ENCODE peak calls at places on chromosomes 13 and 19, in four cellular contexts. One of them, this sample, is unnamed.
A peak's percentile ranks its signal among the peaks of the same experiment; 100 is the strongest.

GRCh38 chr19:28324275-28325060 is 888.5 kb downstream of the UQCRFS1 start:
- DNase-seq in K562: no peak
- DNase-seq in GM12878: no peak
- DNase-seq in HepG2: no peak
- DNase-seq in this sample: no peak

GRCh38 chr13:30388401-30389283 is 33.7 kb upstream of the UBE2L5 start:
- DNase-seq in K562: no peak
- DNase-seq in HepG2: no peak
- DNase-seq in GM12878: no peak
- DNase-seq in this sample: no peak

GRCh38 chr13:74005320-74006154 is 128.7 kb downstream of the KLF12 start:
- DNase-seq in K562: no peak
- DNase-seq in GM12878: no peak
- DNase-seq in HepG2: no peak
- DNase-seq in this sample: no peak

GRCh38 chr19:19900124-19900523 is 622 bp upstream of the ZNF93 start:
- DNase-seq in HepG2: no peak
- DNase-seq in K562: peak; percentile 64
- DNase-seq in GM12878: no peak
- DNase-seq in this sample: no peak

GRCh38 chr13:108342369-108343289 is 73.1 kb downstream of the TNFSF13B start:
- DNase-seq in HepG2: peak; percentile 15
- DNase-seq in GM12878: peak; percentile 3
- DNase-seq in K562: peak; percentile 43
- DNase-seq in this sample: no peak

GRCh38 chr13:30020726-30021312 is 170.4 kb upstream of the UBL3 start:
- DNase-seq in GM12878: no peak
- DNase-seq in K562: no peak
- DNase-seq in HepG2: no peak
- DNase-seq in this sample: no peak

GRCh38 chr19:39671739-39672363 is 16.1 kb downstream of the LGALS16 start:
- DNase-seq in HepG2: peak; percentile 60
- DNase-seq in K562: peak; percentile 58
- DNase-seq in GM12878: no peak
- DNase-seq in this sample: peak; percentile 50

GRCh38 chr19:4108767-4109625 is 14.9 kb downstream of the MAP2K2 start:
- DNase-seq in GM12878: peak; percentile 79
- DNase-seq in K562: no peak
- DNase-seq in HepG2: no peak
- DNase-seq in this sample: no peak

GRCh38 chr13:55361141-55361540 is 1779.6 kb upstream of the PRR20A start:
- DNase-seq in GM12878: no peak
- DNase-seq in K562: no peak
- DNase-seq in HepG2: no peak
- DNase-seq in this sample: no peak

GRCh38 chr19:15779756-15780476 is 7.5 kb upstream of the OR10H5 start:
- DNase-seq in K562: no peak
- DNase-seq in GM12878: no peak
- DNase-seq in HepG2: peak; percentile 45
- DNase-seq in this sample: no peak

GRCh38 chr13:77918391-77919261 is at the start of gene EDNRB:
- DNase-seq in K562: no peak
- DNase-seq in GM12878: no peak
- DNase-seq in HepG2: no peak
- DNase-seq in this sample: peak; percentile 29

GRCh38 chr19:42270346-42271044 is 1.4 kb downstream of the CIC start:
- DNase-seq in GM12878: no peak
- DNase-seq in HepG2: no peak
- DNase-seq in K562: peak; percentile 62
- DNase-seq in this sample: no peak

GRCh38 chr19:56689198-56689597 is 17.6 kb upstream of the ZNF835 start:
- DNase-seq in HepG2: no peak
- DNase-seq in GM12878: no peak
- DNase-seq in K562: no peak
- DNase-seq in this sample: no peak

GRCh38 chr13:26839682-26840081 is 79.1 kb upstream of the GPR12 start:
- DNase-seq in HepG2: no peak
- DNase-seq in GM12878: no peak
- DNase-seq in K562: no peak
- DNase-seq in this sample: no peak

GRCh38 chr13:18993884-18994660 is 187.6 kb downstream of the TUBA3C start:
- DNase-seq in GM12878: no peak
- DNase-seq in HepG2: no peak
- DNase-seq in K562: no peak
- DNase-seq in this sample: no peak

GRCh38 chr13:77306458-77306857 is 20.4 kb downstream of the MYCBP2 start:
- DNase-seq in GM12878: no peak
- DNase-seq in K562: no peak
- DNase-seq in HepG2: no peak
- DNase-seq in this sample: no peak

GRCh38 chr19:13165091-13165997 is 15.1 kb downstream of the IER2 start:
- DNase-seq in K562: peak; percentile 28
- DNase-seq in HepG2: no peak
- DNase-seq in GM12878: no peak
- DNase-seq in this sample: no peak

GRCh38 chr19:18063463-18063862 is 23.3 kb downstream of the IL12RB1 start:
- DNase-seq in GM12878: no peak
- DNase-seq in K562: peak; percentile 65
- DNase-seq in HepG2: peak; percentile 50
- DNase-seq in this sample: peak; percentile 71

GRCh38 chr13:41960195-41960699 is 662 bp downstream of the VWA8 start:
- DNase-seq in GM12878: no peak
- DNase-seq in HepG2: peak; percentile 46
- DNase-seq in K562: peak; percentile 40
- DNase-seq in this sample: no peak

GRCh38 chr13:84821261-84821660 is 939.0 kb upstream of the SLITRK1 start:
- DNase-seq in K562: no peak
- DNase-seq in GM12878: no peak
- DNase-seq in HepG2: no peak
- DNase-seq in this sample: no peak

GRCh38 chr13:50928609-50929274 is 19.2 kb downstream of the RNASEH2B start:
- DNase-seq in GM12878: no peak
- DNase-seq in HepG2: no peak
- DNase-seq in K562: no peak
- DNase-seq in this sample: no peak

GRCh38 chr19:38003427-38004099 is 96.6 kb downstream of the SIPA1L3 start:
- DNase-seq in K562: no peak
- DNase-seq in GM12878: peak; percentile 51
- DNase-seq in HepG2: no peak
- DNase-seq in this sample: peak; percentile 69

GRCh38 chr19:45049073-45049736 is 10.4 kb downstream of the CLASRP start:
- DNase-seq in K562: no peak
- DNase-seq in HepG2: no peak
- DNase-seq in GM12878: no peak
- DNase-seq in this sample: no peak

GRCh38 chr13:46586766-46587509 is 34.0 kb downstream of the LRCH1 start:
- DNase-seq in K562: no peak
- DNase-seq in GM12878: no peak
- DNase-seq in HepG2: no peak
- DNase-seq in this sample: no peak

GRCh38 chr13:112715715-112716460 is 26.1 kb downstream of the ATP11A start:
- DNase-seq in K562: no peak
- DNase-seq in GM12878: no peak
- DNase-seq in HepG2: no peak
- DNase-seq in this sample: no peak

GRCh38 chr13:112718318-112718717 is 28.5 kb downstream of the ATP11A start:
- DNase-seq in K562: no peak
- DNase-seq in HepG2: no peak
- DNase-seq in GM12878: no peak
- DNase-seq in this sample: no peak

GRCh38 chr13:112716841-112717520 is 27.1 kb downstream of the ATP11A start:
- DNase-seq in HepG2: no peak
- DNase-seq in K562: no peak
- DNase-seq in GM12878: no peak
- DNase-seq in this sample: no peak

GRCh38 chr13:112714772-112715569 is 25.1 kb downstream of the ATP11A start:
- DNase-seq in GM12878: no peak
- DNase-seq in HepG2: peak; percentile 86
- DNase-seq in K562: no peak
- DNase-seq in this sample: no peak

GRCh38 chr13:112716461-112716820 is 26.6 kb downstream of the ATP11A start:
- DNase-seq in HepG2: no peak
- DNase-seq in GM12878: no peak
- DNase-seq in K562: no peak
- DNase-seq in this sample: no peak
- H3K27ac ChIP-seq in HepG2: no peak overlapping the region
- H3K27ac ChIP-seq in GM12878: no peak overlapping the region
- H3K27ac ChIP-seq in K562: no peak overlapping the region
- H3K27ac ChIP-seq in this sample: no peak overlapping the region

GRCh38 chr19:32222594-32222993 is 122.8 kb upstream of the ZNF507 start:
- DNase-seq in GM12878: no peak
- DNase-seq in HepG2: no peak
- DNase-seq in K562: no peak
- DNase-seq in this sample: peak; percentile 36

GRCh38 chr19:32223595-32224370 is 121.6 kb upstream of the ZNF507 start:
- DNase-seq in HepG2: no peak
- DNase-seq in GM12878: no peak
- DNase-seq in K562: no peak
- DNase-seq in this sample: no peak

GRCh38 chr19:32227561-32228165 is 117.7 kb upstream of the ZNF507 start:
- DNase-seq in HepG2: no peak
- DNase-seq in GM12878: no peak
- DNase-seq in K562: no peak
- DNase-seq in this sample: peak; percentile 63

GRCh38 chr19:32223106-32223505 is 122.3 kb upstream of the ZNF507 start:
- DNase-seq in HepG2: no peak
- DNase-seq in K562: no peak
- DNase-seq in GM12878: no peak
- DNase-seq in this sample: no peak

GRCh38 chr19:32224371-32225244 is 120.8 kb upstream of the ZNF507 start:
- DNase-seq in GM12878: no peak
- DNase-seq in HepG2: peak; percentile 21
- DNase-seq in K562: peak; percentile 73
- DNase-seq in this sample: peak; percentile 91
- TF ChIP-seq BRCA1 in GM12878: no peak
- TF ChIP-seq BRCA1 in HepG2: no peak
- TF ChIP-seq BRCA1 in K562: no peak
- TF ChIP-seq BRCA1 in this sample: no peak

GRCh38 chr19:8370176-8371010 is 6.4 kb downstream of the ANGPTL4 start:
- DNase-seq in GM12878: no peak
- DNase-seq in HepG2: no peak
- DNase-seq in K562: no peak
- DNase-seq in this sample: no peak
- H3K27ac ChIP-seq in GM12878: no peak overlapping the region
- H3K27ac ChIP-seq in HepG2: peak overlapping the region; percentile 65
- H3K27ac ChIP-seq in K562: no peak overlapping the region
- H3K27ac ChIP-seq in this sample: no peak overlapping the region

GRCh38 chr19:3046621-3047306 is 15.5 kb downstream of the TLE5 start:
- DNase-seq in GM12878: no peak
- DNase-seq in K562: peak; percentile 77
- DNase-seq in HepG2: no peak
- DNase-seq in this sample: no peak
- TF ChIP-seq BRCA1 in GM12878: no peak
- TF ChIP-seq BRCA1 in K562: no peak
- TF ChIP-seq BRCA1 in HepG2: no peak
- TF ChIP-seq BRCA1 in this sample: no peak

DNA sequence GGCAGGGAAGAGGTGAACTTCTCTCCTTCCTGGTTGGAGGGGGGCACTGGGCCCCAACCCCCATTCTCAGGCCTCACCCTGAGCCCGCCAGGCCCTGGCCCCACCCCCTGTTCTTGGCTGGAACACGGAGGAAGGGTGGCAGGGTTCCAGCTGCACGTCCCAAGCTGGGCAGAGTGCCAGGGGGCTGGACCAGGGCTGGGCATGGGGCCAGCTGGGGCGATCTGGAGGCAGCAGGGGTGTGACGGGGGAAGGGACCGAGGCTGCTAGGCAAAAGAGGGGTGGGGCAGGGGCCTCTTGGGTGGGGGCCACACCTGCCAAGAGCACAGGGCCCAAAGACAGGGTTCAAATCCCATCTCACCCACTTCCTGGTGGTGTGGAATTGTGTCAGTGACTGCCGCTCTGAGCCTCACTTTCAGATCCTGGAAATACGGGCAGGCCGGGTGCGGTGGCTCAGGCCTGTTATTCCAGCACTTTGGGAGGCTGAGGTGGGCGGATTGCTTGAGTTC is 2.2 kb downstream of the HIF3A start:
- DNase-seq in K562: peak; percentile 7
- DNase-seq in HepG2: peak; percentile 54
- DNase-seq in GM12878: no peak
- DNase-seq in this sample: no peak
- H3K27ac ChIP-seq in K562: no peak overlapping the region
- H3K27ac ChIP-seq in HepG2: no peak overlapping the region
- H3K27ac ChIP-seq in GM12878: no peak overlapping the region
- H3K27ac ChIP-seq in this sample: no peak overlapping the region

DNA sequence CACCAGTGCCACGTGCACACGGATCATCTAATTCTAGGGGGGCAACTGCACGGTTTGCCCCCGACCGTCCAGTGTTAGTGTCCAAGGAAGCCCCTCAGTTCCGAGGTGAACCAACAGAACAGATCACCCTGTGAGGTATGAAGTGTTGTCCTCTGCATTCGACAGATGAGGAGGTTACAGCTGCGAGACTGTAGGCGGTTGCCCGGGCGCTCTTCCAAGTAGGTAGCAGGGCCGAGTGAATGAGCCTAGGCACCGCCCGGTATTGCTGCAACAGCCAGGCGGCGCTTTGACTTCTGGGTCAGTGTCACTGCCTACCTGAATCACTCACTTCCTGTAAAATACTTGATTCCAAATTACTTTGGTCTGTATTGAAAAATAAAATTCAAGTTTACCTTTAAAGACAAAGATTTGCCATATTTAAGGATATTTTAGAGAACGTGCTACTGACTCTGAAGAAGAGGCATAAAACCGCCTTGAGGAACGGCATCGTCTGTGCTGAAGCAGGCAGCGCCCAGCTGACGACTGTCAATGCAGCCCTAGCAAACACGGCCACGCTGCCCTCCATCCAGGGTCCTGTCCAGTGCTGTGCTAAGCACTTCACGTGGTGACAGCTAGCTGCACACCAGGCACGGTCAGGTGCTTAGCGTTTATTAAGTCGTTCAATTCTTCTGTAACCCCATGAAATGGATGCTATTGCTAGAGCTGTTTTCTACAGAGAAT is 19.3 kb upstream of the RASA3 start:
- DNase-seq in HepG2: no peak
- DNase-seq in K562: peak; percentile 20
- DNase-seq in GM12878: no peak
- DNase-seq in this sample: no peak
- TF ChIP-seq BRCA1 in HepG2: no peak
- TF ChIP-seq BRCA1 in K562: no peak
- TF ChIP-seq BRCA1 in GM12878: no peak
- TF ChIP-seq BRCA1 in this sample: no peak

GRCh38 chr19:33689886-33690285 is 68.1 kb downstream of the CHST8 start:
- DNase-seq in K562: no peak
- DNase-seq in GM12878: no peak
- DNase-seq in HepG2: no peak
- DNase-seq in this sample: no peak
- H3K27ac ChIP-seq in K562: no peak overlapping the region
- H3K27ac ChIP-seq in GM12878: no peak overlapping the region
- H3K27ac ChIP-seq in HepG2: no peak overlapping the region
- H3K27ac ChIP-seq in this sample: no peak overlapping the region

DNA sequence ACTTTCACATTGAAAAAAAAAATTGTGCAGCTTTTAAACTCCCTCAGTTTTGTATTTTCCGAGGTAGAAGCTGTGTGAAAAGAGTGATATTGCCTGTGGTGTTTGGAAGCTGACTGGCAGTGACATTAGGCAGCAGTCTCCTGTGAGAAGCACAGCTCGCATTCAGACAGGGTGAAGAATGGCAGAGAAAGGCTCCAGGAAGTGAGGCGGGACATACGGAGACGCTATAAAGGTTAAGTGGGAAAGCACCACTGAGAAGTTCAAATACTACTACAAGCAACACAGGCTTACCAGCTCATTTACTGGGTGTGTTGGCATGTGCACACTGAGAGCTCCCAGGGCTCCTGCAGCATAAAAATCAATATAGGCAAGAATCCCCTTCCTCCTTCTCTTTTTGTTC is 88.4 kb downstream of the RXFP2 start:
- DNase-seq in HepG2: no peak
- DNase-seq in K562: no peak
- DNase-seq in GM12878: no peak
- DNase-seq in this sample: no peak
- TF ChIP-seq BRCA1 in HepG2: no peak
- TF ChIP-seq BRCA1 in K562: no peak
- TF ChIP-seq BRCA1 in GM12878: no peak
- TF ChIP-seq BRCA1 in this sample: no peak